ENCODE peak calls at places on chromosomes 1 and 21, in five cellular contexts. P is NCI-H510A treated with DMSO at 0.1 percent for 48 hours; A is GF-D8; H is stimulated activated CD4-positive, alpha-beta T cell treated with anti-CD3 and anti-CD28 coated beads, TNF-alpha, amount 100 ng/mL, for 4 hours; R is kidney glomerular epithelial cell. C is an unnamed sample.
A peak's percentile ranks its signal among the peaks of the same experiment; 100 is the strongest.

GRCh38 chr1:32759997-32760623 is 57.0 kb downstream of the YARS1 start:
- DNase-seq in A (no peak), P (no peak), H (no peak), R (peak; percentile 92), C (no peak)

GRCh38 chr21:32392299-32392879 is 423 bp downstream of the URB1 start:
- DNase-seq in P (no peak), A (no peak), H (no peak), R (no peak), C (peak; percentile 34)

GRCh38 chr1:23980725-23981063 is 567 bp upstream of the SRSF10 start:
- DNase-seq in H (peak; percentile 26), R (no peak), A (no peak), P (peak; percentile 89), C (peak; percentile 95)

GRCh38 chr1:26697978-26698849 is 2.4 kb downstream of the ARID1A start:
- DNase-seq in P (peak; percentile 91), R (peak; percentile 90), H (peak; percentile 32), A (peak; percentile 43), C (peak; percentile 78)

GRCh38 chr1:81699234-81699633 is 101.5 kb upstream of the ADGRL2 start:
- DNase-seq in H (no peak), P (no peak), A (no peak), R (no peak), C (no peak)

GRCh38 chr1:40712997-40713396 is 21.5 kb downstream of the NFYC start:
- DNase-seq in H (no peak), P (no peak), A (peak; percentile 51), R (no peak), C (peak; percentile 89)

GRCh38 chr1:91693542-91693941 is 192.4 kb downstream of the TGFBR3 start:
- DNase-seq in H (no peak), P (no peak), A (no peak), R (no peak), C (no peak)

GRCh38 chr1:66253330-66253921 is 280.5 kb upstream of the SGIP1 start:
- DNase-seq in A (no peak), R (peak; percentile 65), H (no peak), P (peak; percentile 88), C (peak; percentile 76)

GRCh38 chr1:197774691-197775281 is 494 bp downstream of the DENND1B start:
- DNase-seq in R (peak; percentile 21), A (no peak), P (no peak), H (peak; percentile 32), C (peak; percentile 51)

GRCh38 chr1:48245106-48245505 is 22.6 kb downstream of the SLC5A9 start:
- DNase-seq in P (no peak), R (no peak), A (peak; percentile 81), H (no peak), C (peak; percentile 74)

GRCh38 chr21:15848632-15849031 is 118.8 kb downstream of the USP25 start:
- DNase-seq in P (no peak), H (no peak), R (peak; percentile 26), A (no peak), C (no peak)

GRCh38 chr21:45413922-45414321 is 9.0 kb downstream of the COL18A1 start:
- DNase-seq in H (no peak), R (no peak), A (no peak), P (no peak), C (no peak)

GRCh38 chr21:41777934-41778815 is 11.3 kb upstream of the RIPK4 start:
- DNase-seq in A (no peak), R (peak; percentile 63), P (peak; percentile 46), H (no peak), C (peak; percentile 62)

GRCh38 chr1:147213271-147213670 is 11.9 kb downstream of the FMO5 start:
- DNase-seq in R (no peak), P (no peak), H (no peak), A (no peak), C (no peak)

GRCh38 chr1:18875796-18876128 is 16.3 kb upstream of the TAS1R2 start:
- DNase-seq in H (no peak), A (no peak), P (no peak), R (no peak), C (no peak)

GRCh38 chr1:53726009-53726600 is 12.9 kb downstream of the GLIS1 start:
- DNase-seq in P (no peak), A (no peak), R (no peak), H (no peak), C (no peak)

GRCh38 chr21:36209626-36210171 is 53.1 kb downstream of the DOP1B start:
- DNase-seq in H (no peak), P (peak; percentile 34), A (peak; percentile 16), R (peak; percentile 34), C (peak; percentile 69)

GRCh38 chr1:41952208-41952607 is 33.5 kb upstream of the HIVEP3 start:
- DNase-seq in H (no peak), A (no peak), R (no peak), P (no peak), C (no peak)

GRCh38 chr1:230825804-230826160 is 42.5 kb downstream of the C1orf198 start:
- DNase-seq in A (no peak), P (no peak), H (no peak), R (no peak), C (no peak)

GRCh38 chr1:227942021-227942715 is 5.6 kb downstream of the WNT9A start:
- DNase-seq in R (no peak), A (no peak), H (no peak), P (no peak), C (no peak)

GRCh38 chr1:209398330-209398991 is 185.1 kb upstream of the CAMK1G start:
- DNase-seq in P (no peak), H (no peak), A (no peak), R (peak; percentile 71), C (no peak)

GRCh38 chr1:51840182-51840581 is 38.3 kb downstream of the NRDC start:
- DNase-seq in P (no peak), H (no peak), R (no peak), A (no peak), C (no peak)

GRCh38 chr1:230750986-230751625 is 3.9 kb downstream of the CAPN9 start:
- DNase-seq in R (no peak), P (no peak), H (no peak), A (no peak), C (no peak)

GRCh38 chr21:42153746-42154145 is 65.2 kb upstream of the ABCG1 start:
- DNase-seq in A (no peak), R (no peak), P (no peak), H (no peak), C (no peak)

GRCh38 chr1:70840260-70840953 is 207.2 kb downstream of the PTGER3 start:
- DNase-seq in A (no peak), P (no peak), R (no peak), H (no peak), C (no peak)

GRCh38 chr1:235635938-235636663 is 13.5 kb downstream of the GNG4 start:
- DNase-seq in P (no peak), R (no peak), H (no peak), A (no peak), C (no peak)

C was measured in KBM-7.